ENCODE peak calls at places on chromosomes 11 and 22, in eight cellular contexts. One of them, this sample, is unnamed.
A peak's percentile ranks its signal among the peaks of the same experiment; 100 is the strongest.

GRCh38 chr22:29004647-29005371 is 56.8 kb downstream of the C22orf31 start:
- DNase-seq in fibroblast of villous mesenchyme: no peak
- DNase-seq in kidney epithelial cell: no peak
- DNase-seq in ACHN: no peak
- DNase-seq in activated gamma-delta T cell treated with anti-CD3 and anti-CD28 coated beads, Interleukin-2, amount 50 U/mL, for 16 hours: no peak
- DNase-seq in amniotic stem cell: no peak
- DNase-seq in EL: no peak
- DNase-seq in fibroblast of the conjunctiva: no peak
- DNase-seq in this sample: peak; percentile 26

GRCh38 chr11:124837491-124837856 is 27.8 kb upstream of the ROBO3 start:
- DNase-seq in fibroblast of villous mesenchyme: peak; percentile 89
- DNase-seq in kidney epithelial cell: peak; percentile 59
- DNase-seq in ACHN: peak; percentile 79
- DNase-seq in activated gamma-delta T cell treated with anti-CD3 and anti-CD28 coated beads, Interleukin-2, amount 50 U/mL, for 16 hours: no peak
- DNase-seq in amniotic stem cell: peak; percentile 59
- DNase-seq in EL: peak; percentile 82
- DNase-seq in fibroblast of the conjunctiva: peak; percentile 84
- DNase-seq in this sample: peak; percentile 82

GRCh38 chr22:49953027-49953679 is 7.4 kb upstream of the PIM3 start:
- DNase-seq in fibroblast of villous mesenchyme: no peak
- DNase-seq in kidney epithelial cell: no peak
- DNase-seq in ACHN: no peak
- DNase-seq in activated gamma-delta T cell treated with anti-CD3 and anti-CD28 coated beads, Interleukin-2, amount 50 U/mL, for 16 hours: no peak
- DNase-seq in amniotic stem cell: no peak
- DNase-seq in EL: no peak
- DNase-seq in fibroblast of the conjunctiva: no peak
- DNase-seq in this sample: no peak

GRCh38 chr11:128848815-128849455 is 18.2 kb downstream of the KCNJ1 start:
- DNase-seq in fibroblast of villous mesenchyme: peak; percentile 42
- DNase-seq in kidney epithelial cell: no peak
- DNase-seq in ACHN: peak; percentile 30
- DNase-seq in activated gamma-delta T cell treated with anti-CD3 and anti-CD28 coated beads, Interleukin-2, amount 50 U/mL, for 16 hours: peak; percentile 54
- DNase-seq in amniotic stem cell: no peak
- DNase-seq in EL: peak; percentile 38
- DNase-seq in fibroblast of the conjunctiva: no peak
- DNase-seq in this sample: no peak

GRCh38 chr11:65927904-65928397 is 8.7 kb downstream of the DRAP1 start:
- DNase-seq in fibroblast of villous mesenchyme: peak; percentile 47
- DNase-seq in kidney epithelial cell: no peak
- DNase-seq in ACHN: no peak
- DNase-seq in activated gamma-delta T cell treated with anti-CD3 and anti-CD28 coated beads, Interleukin-2, amount 50 U/mL, for 16 hours: peak; percentile 71
- DNase-seq in amniotic stem cell: no peak
- DNase-seq in EL: no peak
- DNase-seq in fibroblast of the conjunctiva: no peak
- DNase-seq in this sample: no peak

GRCh38 chr22:17159504-17159951 is 451 bp upstream of the HDHD5 start:
- DNase-seq in fibroblast of villous mesenchyme: peak; percentile 38
- DNase-seq in kidney epithelial cell: no peak
- DNase-seq in ACHN: peak; percentile 61
- DNase-seq in activated gamma-delta T cell treated with anti-CD3 and anti-CD28 coated beads, Interleukin-2, amount 50 U/mL, for 16 hours: no peak
- DNase-seq in amniotic stem cell: no peak
- DNase-seq in EL: peak; percentile 59
- DNase-seq in fibroblast of the conjunctiva: no peak
- DNase-seq in this sample: peak; percentile 49

GRCh38 chr22:38080847-38081635 is 2.9 kb downstream of the SLC16A8 start:
- DNase-seq in fibroblast of villous mesenchyme: no peak
- DNase-seq in kidney epithelial cell: no peak
- DNase-seq in ACHN: no peak
- DNase-seq in activated gamma-delta T cell treated with anti-CD3 and anti-CD28 coated beads, Interleukin-2, amount 50 U/mL, for 16 hours: no peak
- DNase-seq in amniotic stem cell: no peak
- DNase-seq in EL: peak; percentile 39
- DNase-seq in fibroblast of the conjunctiva: no peak
- DNase-seq in this sample: peak; percentile 30

GRCh38 chr11:70200212-70200844 is 2.8 kb upstream of the FADD start:
- DNase-seq in fibroblast of villous mesenchyme: no peak
- DNase-seq in kidney epithelial cell: no peak
- DNase-seq in ACHN: no peak
- DNase-seq in activated gamma-delta T cell treated with anti-CD3 and anti-CD28 coated beads, Interleukin-2, amount 50 U/mL, for 16 hours: no peak
- DNase-seq in amniotic stem cell: no peak
- DNase-seq in EL: no peak
- DNase-seq in fibroblast of the conjunctiva: no peak
- DNase-seq in this sample: no peak

GRCh38 chr22:17705565-17706450 is 67.3 kb downstream of the BCL2L13 start:
- DNase-seq in fibroblast of villous mesenchyme: no peak
- DNase-seq in kidney epithelial cell: no peak
- DNase-seq in ACHN: no peak
- DNase-seq in activated gamma-delta T cell treated with anti-CD3 and anti-CD28 coated beads, Interleukin-2, amount 50 U/mL, for 16 hours: no peak
- DNase-seq in amniotic stem cell: no peak
- DNase-seq in EL: peak; percentile 26
- DNase-seq in fibroblast of the conjunctiva: no peak
- DNase-seq in this sample: no peak

GRCh38 chr22:19407649-19408606 is 23.6 kb downstream of the HIRA start:
- DNase-seq in fibroblast of villous mesenchyme: peak; percentile 49
- DNase-seq in kidney epithelial cell: no peak
- DNase-seq in ACHN: no peak
- DNase-seq in activated gamma-delta T cell treated with anti-CD3 and anti-CD28 coated beads, Interleukin-2, amount 50 U/mL, for 16 hours: no peak
- DNase-seq in amniotic stem cell: no peak
- DNase-seq in EL: no peak
- DNase-seq in fibroblast of the conjunctiva: no peak
- DNase-seq in this sample: no peak

GRCh38 chr22:37118083-37118482 is 8.6 kb upstream of the TMPRSS6 start:
- DNase-seq in fibroblast of villous mesenchyme: no peak
- DNase-seq in kidney epithelial cell: no peak
- DNase-seq in ACHN: no peak
- DNase-seq in activated gamma-delta T cell treated with anti-CD3 and anti-CD28 coated beads, Interleukin-2, amount 50 U/mL, for 16 hours: no peak
- DNase-seq in amniotic stem cell: no peak
- DNase-seq in EL: no peak
- DNase-seq in fibroblast of the conjunctiva: no peak
- DNase-seq in this sample: no peak